ENCODE peak calls at places on chromosomes 4 and X, in eight cellular contexts. P, L, G, W, R, J, K and O are unnamed samples.

GRCh38 chrX:101219116-101219839 is at the start of gene DRP2:
- DNase-seq in P (no peak), L (no peak), G (no peak), W (no peak), R (no peak), J (no peak), K (no peak), O (no peak)

GRCh38 chrX:8960809-8961413 is 73.0 kb downstream of the FAM9B start:
- DNase-seq in P (no peak), L (no peak), G (no peak), W (no peak), R (no peak), J (no peak), K (no peak), O (no peak)

GRCh38 chr4:130336585-130337217 is 1240.7 kb downstream of the C4orf33 start:
- DNase-seq in P (no peak), L (no peak), G (peak), W (no peak), R (no peak), J (no peak), K (no peak), O (no peak)

GRCh38 chr4:26584725-26585124 is 841 bp downstream of the TBC1D19 start:
- DNase-seq in P (no peak), L (no peak), G (no peak), W (no peak), R (no peak), J (no peak), K (no peak), O (no peak)

GRCh38 chr4:121154103-121154515 is 10.0 kb downstream of the TNIP3 start:
- DNase-seq in P (no peak), L (no peak), G (peak), W (no peak), R (peak), J (no peak), K (no peak), O (no peak)

GRCh38 chr4:109155682-109156243 is 146.7 kb downstream of the COL25A1 start:
- DNase-seq in P (no peak), L (no peak), G (no peak), W (no peak), R (no peak), J (no peak), K (no peak), O (no peak)

GRCh38 chr4:685681-686218 is 3.2 kb downstream of the SLC49A3 start:
- DNase-seq in P (no peak), L (no peak), G (no peak), W (no peak), R (no peak), J (no peak), K (no peak), O (no peak)

GRCh38 chrX:3743821-3744439 is 30.5 kb upstream of the PRKX start:
- DNase-seq in P (no peak), L (no peak), G (peak), W (no peak), R (peak), J (peak), K (no peak), O (no peak)